ENCODE peak calls at places on chromosomes 4 and X, in six cellular contexts. P is OCI-LY7, R is AG04450, O is endodermal cell, C is Panc1, Q is astrocyte of the spinal cord. Z is an unnamed sample.

GRCh38 chr4:117064297-117064696 is 21.1 kb downstream of the TRAM1L1 start:
- DNase-seq in Q (peak; percentile 84), C (no peak), R (no peak), O (no peak), P (no peak), Z (no peak)

GRCh38 chr4:54971474-54971950 is 153.9 kb downstream of the KDR start:
- DNase-seq in Q (peak; percentile 74), C (peak; percentile 42), O (peak; percentile 65), P (peak; percentile 54), R (peak; percentile 4), Z (peak; percentile 65)

GRCh38 chr4:37666625-37667071 is 19.5 kb downstream of the RELL1 start:
- DNase-seq in R (peak; percentile 61), Q (peak; percentile 86), O (no peak), P (no peak), C (peak; percentile 92), Z (peak; percentile 98)

GRCh38 chr4:23814606-23815005 is 75.2 kb downstream of the PPARGC1A start:
- DNase-seq in Q (no peak), O (no peak), P (no peak), R (no peak), C (no peak), Z (no peak)

GRCh38 chr4:119026662-119027444 is 108.8 kb upstream of the MYOZ2 start:
- DNase-seq in P (no peak), R (no peak), C (no peak), O (peak; percentile 63), Q (no peak), Z (no peak)

GRCh38 chr4:108466936-108467902 is 153.2 kb upstream of the RPL34 start:
- DNase-seq in C (no peak), P (no peak), R (peak; percentile 73), Q (peak; percentile 95), O (no peak), Z (peak; percentile 88)

GRCh38 chrX:139158256-139158655 is 372.3 kb upstream of the F9 start:
- DNase-seq in C (no peak), Q (no peak), O (no peak), P (no peak), R (no peak), Z (peak; percentile 13)

GRCh38 chr4:56613101-56613862 is 67.8 kb downstream of the HOPX start:
- DNase-seq in P (no peak), Q (peak; percentile 85), O (no peak), R (peak; percentile 63), C (no peak), Z (peak; percentile 97)

GRCh38 chr4:60313616-60314015 is 886.5 kb upstream of the ADGRL3 start:
- DNase-seq in Q (peak; percentile 62), C (no peak), O (no peak), P (no peak), R (no peak), Z (no peak)

GRCh38 chr4:128601992-128602695 is 207.4 kb upstream of the JADE1 start:
- DNase-seq in R (no peak), Q (peak; percentile 80), C (no peak), O (no peak), P (no peak), Z (peak; percentile 15)

GRCh38 chr4:56356650-56357049 is 30.6 kb downstream of the AASDH start:
- DNase-seq in C (no peak), P (no peak), O (peak; percentile 52), Q (no peak), R (no peak), Z (no peak)

GRCh38 chr4:74431113-74431826 is 13.7 kb upstream of the AREG start:
- DNase-seq in P (no peak), C (no peak), Q (peak; percentile 77), R (no peak), O (no peak), Z (peak; percentile 50)

GRCh38 chrX:73615022-73615421 is 52.0 kb downstream of the CHIC1 start:
- DNase-seq in C (no peak), R (no peak), P (no peak), O (no peak), Q (no peak), Z (no peak)

GRCh38 chr4:47465008-47465407 is 1.5 kb upstream of the COMMD8 start:
- DNase-seq in O (no peak), R (no peak), C (no peak), P (peak; percentile 79), Q (no peak), Z (peak; percentile 60)

GRCh38 chr4:108730579-108730978 is 32.3 kb downstream of the ETNPPL start:
- DNase-seq in R (no peak), P (no peak), C (no peak), Q (no peak), O (no peak), Z (no peak)

GRCh38 chrX:37509349-37509748 is 62.1 kb upstream of the LANCL3 start:
- DNase-seq in P (peak; percentile 4), R (no peak), O (peak; percentile 51), C (no peak), Q (peak; percentile 5), Z (peak; percentile 2)

GRCh38 chr4:86720508-86721068 is 126.5 kb downstream of the PTPN13 start:
- DNase-seq in O (no peak), C (no peak), Q (peak; percentile 53), P (no peak), R (no peak), Z (peak; percentile 34)

GRCh38 chr4:8267077-8267476 is 2.5 kb upstream of the HTRA3 start:
- DNase-seq in Q (peak; percentile 22), C (peak; percentile 7), P (peak; percentile 54), R (no peak), O (peak; percentile 90), Z (peak; percentile 52)

GRCh38 chr4:143668930-143669553 is 31.4 kb downstream of the FREM3 start:
- DNase-seq in O (no peak), R (no peak), P (no peak), C (no peak), Q (no peak), Z (no peak)

GRCh38 chr4:90841676-90842075 is 714.5 kb downstream of the CCSER1 start:
- DNase-seq in P (no peak), C (no peak), Q (peak; percentile 20), O (no peak), R (no peak), Z (peak; percentile 62)

GRCh38 chr4:45621926-45622325 is 501.9 kb downstream of the GABRG1 start:
- DNase-seq in P (no peak), Q (peak; percentile 16), R (no peak), C (peak; percentile 2), O (no peak), Z (peak; percentile 55)

GRCh38 chrX:2928583-2929434 is at the start of gene ARSD:
- DNase-seq in O (peak; percentile 98), C (peak; percentile 10), Q (peak; percentile 97), P (no peak), R (peak; percentile 79), Z (peak; percentile 64)

DNA sequence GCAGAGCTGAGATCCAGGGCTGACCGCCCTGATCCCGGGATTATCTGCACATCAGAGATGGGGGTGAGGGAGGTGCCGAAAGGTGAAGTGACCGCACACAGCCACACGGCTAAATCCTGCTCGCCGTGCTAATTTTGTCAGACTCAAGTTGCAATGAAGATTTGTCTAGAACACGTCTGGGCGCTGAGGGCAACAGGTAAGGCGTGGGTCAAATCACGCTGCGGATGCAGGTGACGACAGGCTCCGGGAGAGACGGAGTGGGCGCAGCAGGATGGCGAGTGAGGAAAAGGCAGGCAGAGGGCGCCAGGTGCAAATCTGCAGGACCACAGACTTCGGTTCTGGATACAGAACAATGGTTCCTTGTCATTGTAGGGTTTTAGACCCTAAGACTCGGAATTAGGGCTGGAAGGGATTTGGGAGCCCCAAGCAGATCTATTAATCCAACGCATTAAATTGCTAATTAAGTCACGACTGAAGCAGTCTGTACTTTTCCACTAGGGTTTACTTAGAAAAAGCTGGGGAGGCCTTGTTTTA is 1.9 kb upstream of the TBC1D14 start:
- DNase-seq in R (no peak), P (peak; percentile 37), O (peak; percentile 84), Q (no peak), C (no peak), Z (peak; percentile 46)
- TF ChIP-seq CTCF in R (peak; percentile 49), P (peak; percentile 73), O (peak; percentile 79), Q (peak; percentile 61), C (peak; percentile 78), Z (peak; percentile 77)

DNA sequence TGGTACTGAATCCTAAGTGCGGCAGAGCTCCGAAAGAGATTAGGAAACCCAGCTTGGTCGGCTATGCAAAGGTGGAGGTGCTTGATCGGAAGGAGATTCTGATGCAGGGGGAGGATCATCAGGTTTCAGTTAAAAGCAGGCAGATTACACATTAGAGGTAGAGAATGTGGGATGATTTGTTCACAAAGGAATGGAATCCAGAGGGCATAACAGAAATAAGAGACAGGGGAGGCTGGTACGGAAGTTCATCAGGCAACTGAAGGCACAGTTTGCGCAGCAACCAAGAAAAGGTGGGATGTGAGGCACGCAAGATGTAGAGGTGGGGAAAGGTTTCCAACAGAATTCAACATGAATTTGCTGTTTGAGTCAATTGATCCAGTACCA is 432 bp upstream of the ZNF330 start:
- DNase-seq in C (no peak), P (no peak), Q (no peak), O (no peak), R (no peak), Z (no peak)
- H3K4me3 ChIP-seq in C (peak overlapping the region; percentile 79), P (peak overlapping the region; percentile 92), Q (no peak overlapping the region), O (peak overlapping the region; percentile 92), R (peak overlapping the region; percentile 21), Z (no peak overlapping the region)

GRCh38 chrX:117985241-117985640 is 131.4 kb downstream of the KLHL13 start:
- DNase-seq in Q (no peak), P (no peak), R (no peak), O (peak; percentile 54), C (no peak), Z (peak; percentile 5)
- TF ChIP-seq CTCF in Q (no peak), P (no peak), R (peak; percentile 20), O (peak; percentile 64), C (peak; percentile 44), Z (peak; percentile 22)

GRCh38 chr4:70203601-70204000 is 8.1 kb downstream of the ODAM start:
- DNase-seq in R (no peak), Q (no peak), O (no peak), P (no peak), C (no peak), Z (no peak)
- H3K4me3 ChIP-seq in R (no peak overlapping the region), Q (no peak overlapping the region), O (no peak overlapping the region), P (no peak overlapping the region), C (no peak overlapping the region), Z (no peak overlapping the region)

GRCh38 chrX:9882669-9883446 is 84.3 kb upstream of the CLDN34 start:
- DNase-seq in R (no peak), Q (no peak), P (peak; percentile 0), O (no peak), C (no peak), Z (peak; percentile 13)
- TF ChIP-seq CTCF in R (peak; percentile 25), Q (no peak), P (peak; percentile 40), O (peak; percentile 35), C (peak; percentile 33), Z (peak; percentile 1)

DNA sequence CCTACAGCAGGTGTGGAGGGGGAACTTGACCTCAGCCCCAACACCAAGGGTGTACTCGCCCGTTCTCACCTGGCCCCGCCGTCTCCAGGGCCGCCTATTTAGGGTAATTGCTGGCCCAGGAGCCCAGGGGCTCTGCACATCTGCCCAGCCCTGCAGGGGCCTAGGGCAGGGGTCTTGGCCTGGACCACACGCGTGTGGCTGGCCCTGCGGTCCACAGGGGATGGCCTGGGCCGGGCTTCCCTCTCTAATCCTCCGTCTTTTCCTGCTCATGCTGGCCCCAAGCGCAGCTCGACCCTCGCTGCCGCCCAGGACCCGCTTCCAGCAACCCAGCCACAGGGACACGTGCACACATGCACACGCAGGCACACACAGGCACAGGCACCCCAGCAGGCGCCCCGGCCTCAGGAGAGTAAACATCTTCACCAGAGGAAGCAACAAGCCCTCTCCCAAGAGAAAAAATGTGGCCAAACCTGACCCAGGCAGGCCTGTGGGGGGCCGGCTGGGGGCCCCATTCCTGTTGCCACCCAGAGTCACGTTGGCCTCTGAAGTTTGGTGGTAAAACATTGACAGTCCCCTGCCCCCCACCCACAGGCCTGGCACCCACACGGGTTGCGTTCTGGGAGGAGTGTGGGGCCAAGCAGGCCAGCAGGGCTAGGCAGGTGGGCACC is 24.6 kb upstream of the FGFR3 start:
- DNase-seq in P (no peak), Q (no peak), C (no peak), O (no peak), R (no peak), Z (no peak)
- H3K4me3 ChIP-seq in P (no peak overlapping the region), Q (no peak overlapping the region), C (no peak overlapping the region), O (peak overlapping the region; percentile 62), R (no peak overlapping the region), Z (peak overlapping the region; percentile 36)

GRCh38 chrX:17860811-17861495 is at the start of gene RAI2:
- DNase-seq in R (no peak), O (peak; percentile 78), C (no peak), P (no peak), Q (no peak), Z (no peak)
- TF ChIP-seq CTCF in R (no peak), O (peak; percentile 57), C (no peak), P (no peak), Q (no peak), Z (no peak)

Z was measured in bronchial epithelial cell.